ENCODE peak calls at places on chromosomes 13 and 19, in six cellular contexts. Q, J, F, N, A and C are unnamed samples.

GRCh38 chr13:42007844-42008243 is 40.6 kb upstream of the DGKH start:
- DNase-seq in J (peak; percentile 6), N (no peak), F (peak; percentile 79), A (no peak), Q (no peak), C (no peak)

GRCh38 chr19:48341006-48341405 is 15.7 kb downstream of the EMP3 start:
- DNase-seq in J (no peak), Q (no peak), N (no peak), F (peak; percentile 61), A (no peak), C (no peak)

GRCh38 chr19:29549105-29550070 is 23.6 kb downstream of the VSTM2B start:
- DNase-seq in N (no peak), Q (peak; percentile 33), J (no peak), F (no peak), A (peak; percentile 12), C (no peak)

GRCh38 chr13:97321101-97321500 is 99.0 kb downstream of the MBNL2 start:
- DNase-seq in J (no peak), N (no peak), A (no peak), Q (no peak), F (no peak), C (no peak)

GRCh38 chr13:102040812-102041211 is 361.0 kb downstream of the FGF14 start:
- DNase-seq in J (no peak), F (no peak), N (no peak), A (no peak), Q (no peak), C (no peak)

GRCh38 chr13:103510007-103510406 is 443.8 kb upstream of the SLC10A2 start:
- DNase-seq in N (no peak), F (no peak), J (no peak), Q (no peak), A (no peak), C (no peak)

GRCh38 chr19:17871878-17872250 is at the start of gene SLC5A5:
- DNase-seq in N (no peak), Q (peak; percentile 61), F (no peak), J (no peak), A (peak; percentile 54), C (no peak)

GRCh38 chr13:79481685-79482052 is 714 bp downstream of the NDFIP2 start:
- DNase-seq in J (no peak), F (no peak), A (no peak), Q (no peak), N (no peak), C (no peak)

GRCh38 chr13:113836917-113837553 is 26.8 kb downstream of the GAS6 start:
- DNase-seq in A (no peak), J (peak; percentile 95), F (peak; percentile 85), Q (no peak), N (no peak), C (no peak)

GRCh38 chr13:25249001-25249543 is 38.2 kb downstream of the MTMR6 start:
- DNase-seq in J (peak; percentile 34), Q (no peak), N (no peak), F (peak; percentile 43), A (no peak), C (peak; percentile 30)

GRCh38 chr19:35249146-35249847 is 495 bp downstream of the LSR start:
- DNase-seq in N (no peak), J (no peak), Q (no peak), A (peak; percentile 23), F (no peak), C (no peak)

GRCh38 chr19:42066075-42066754 is 3.8 kb downstream of the GRIK5 start:
- DNase-seq in N (no peak), A (peak; percentile 68), F (peak; percentile 19), Q (peak; percentile 54), J (peak; percentile 25), C (no peak)

GRCh38 chr13:98937911-98938381 is 39.9 kb downstream of the DOCK9 start:
- DNase-seq in Q (peak; percentile 76), F (peak; percentile 12), N (no peak), A (peak; percentile 91), J (no peak), C (no peak)

GRCh38 chr19:17281391-17282304 is at the start of gene ANKLE1:
- DNase-seq in J (no peak), F (no peak), Q (peak; percentile 79), N (no peak), A (peak; percentile 77), C (no peak)

GRCh38 chr13:58953638-58954037 is 1210.1 kb downstream of the DIAPH3 start:
- DNase-seq in F (no peak), A (no peak), J (no peak), N (no peak), Q (no peak), C (no peak)

GRCh38 chr19:2332341-2333026 is 4.0 kb downstream of the SPPL2B start:
- DNase-seq in A (no peak), Q (no peak), F (no peak), N (no peak), J (no peak), C (no peak)

GRCh38 chr13:59883885-59884284 is 279.8 kb downstream of the DIAPH3 start:
- DNase-seq in J (no peak), F (no peak), A (no peak), Q (no peak), N (no peak), C (no peak)

GRCh38 chr13:111033172-111034133 is 81.7 kb upstream of the ARHGEF7 start:
- DNase-seq in F (no peak), J (no peak), N (no peak), A (no peak), Q (no peak), C (no peak)

GRCh38 chr13:31885994-31886393 is 145.6 kb upstream of the FRY start:
- DNase-seq in A (no peak), N (no peak), J (peak; percentile 18), Q (no peak), F (peak; percentile 4), C (peak; percentile 30)

GRCh38 chr19:50003810-50004419 is 21.3 kb downstream of the VRK3 start:
- DNase-seq in Q (no peak), F (peak; percentile 97), J (peak; percentile 95), A (no peak), N (no peak), C (no peak)

GRCh38 chr19:32611161-32611560 is 30.2 kb downstream of the PDCD5 start:
- DNase-seq in J (no peak), A (no peak), F (no peak), N (no peak), Q (no peak), C (no peak)

GRCh38 chr13:62387642-62388041 is 972.0 kb upstream of the PCDH20 start:
- DNase-seq in J (peak; percentile 6), N (no peak), A (no peak), F (peak; percentile 36), Q (no peak), C (peak; percentile 19)

GRCh38 chr13:91078093-91078679 is 269.3 kb upstream of the MIR17HG start:
- DNase-seq in N (no peak), J (peak; percentile 26), A (no peak), F (no peak), Q (no peak), C (no peak)

GRCh38 chr13:47455581-47455980 is 545.5 kb downstream of the SUCLA2 start:
- DNase-seq in A (no peak), Q (no peak), F (no peak), N (no peak), J (no peak), C (no peak)

GRCh38 chr19:1538978-1539377 is 15.1 kb downstream of the PLK5 start:
- DNase-seq in J (no peak), A (no peak), F (no peak), N (no peak), Q (no peak), C (no peak)

GRCh38 chr13:26977541-26977940 is 194.1 kb downstream of the USP12 start:
- DNase-seq in F (peak; percentile 49), Q (no peak), A (no peak), N (no peak), J (peak; percentile 37), C (no peak)

GRCh38 chr19:39166571-39167391 is 30.0 kb upstream of the NCCRP1 start:
- DNase-seq in A (no peak), J (no peak), Q (no peak), N (no peak), F (no peak), C (peak; percentile 36)

GRCh38 chr13:31686660-31687430 is 52.5 kb upstream of the RXFP2 start:
- DNase-seq in A (no peak), N (no peak), J (no peak), F (no peak), Q (no peak), C (no peak)

GRCh38 chr13:80753951-80754350 is 413.0 kb upstream of the SPRY2 start:
- DNase-seq in F (no peak), A (no peak), Q (no peak), J (peak; percentile 32), N (no peak), C (no peak)

GRCh38 chr19:4641132-4641531 is 1.8 kb downstream of the TNFAIP8L1 start:
- DNase-seq in N (no peak), J (no peak), F (no peak), Q (no peak), A (no peak), C (peak; percentile 76)

GRCh38 chr13:99690426-99691189 is 189.3 kb downstream of the TM9SF2 start:
- DNase-seq in N (peak; percentile 47), J (no peak), Q (no peak), F (no peak), A (no peak), C (peak; percentile 27)

GRCh38 chr19:14102102-14102696 is 11.6 kb upstream of the SAMD1 start:
- DNase-seq in J (no peak), N (no peak), F (no peak), Q (no peak), A (no peak), C (no peak)
- H2AK5ac ChIP-seq in J (no peak overlapping the region), N (no peak overlapping the region), F (no peak overlapping the region), Q (no peak overlapping the region), A (no peak overlapping the region), C (no peak overlapping the region)

GRCh38 chr13:50894042-50894441 is 15.5 kb upstream of the RNASEH2B start:
- DNase-seq in J (no peak), F (no peak), N (no peak), Q (no peak), A (no peak), C (no peak)
- H2AFZ ChIP-seq in J (no peak overlapping the region), F (no peak overlapping the region), N (peak overlapping the region; percentile 83), Q (no peak overlapping the region), A (no peak overlapping the region), C (no peak overlapping the region)

GRCh38 chr19:45862564-45863334 is at the start of gene SYMPK:
- DNase-seq in A (peak; percentile 99), J (peak; percentile 99), Q (peak; percentile 97), N (peak; percentile 98), F (peak; percentile 97), C (peak; percentile 99)
- H2AK5ac ChIP-seq in A (no peak within 1 kb of the TSS), J (peak within 1 kb of the TSS; percentile 67), Q (peak within 1 kb of the TSS; percentile 4), N (peak within 1 kb of the TSS; percentile 90), F (peak within 1 kb of the TSS; percentile 90), C (peak within 1 kb of the TSS; percentile 40)

DNA sequence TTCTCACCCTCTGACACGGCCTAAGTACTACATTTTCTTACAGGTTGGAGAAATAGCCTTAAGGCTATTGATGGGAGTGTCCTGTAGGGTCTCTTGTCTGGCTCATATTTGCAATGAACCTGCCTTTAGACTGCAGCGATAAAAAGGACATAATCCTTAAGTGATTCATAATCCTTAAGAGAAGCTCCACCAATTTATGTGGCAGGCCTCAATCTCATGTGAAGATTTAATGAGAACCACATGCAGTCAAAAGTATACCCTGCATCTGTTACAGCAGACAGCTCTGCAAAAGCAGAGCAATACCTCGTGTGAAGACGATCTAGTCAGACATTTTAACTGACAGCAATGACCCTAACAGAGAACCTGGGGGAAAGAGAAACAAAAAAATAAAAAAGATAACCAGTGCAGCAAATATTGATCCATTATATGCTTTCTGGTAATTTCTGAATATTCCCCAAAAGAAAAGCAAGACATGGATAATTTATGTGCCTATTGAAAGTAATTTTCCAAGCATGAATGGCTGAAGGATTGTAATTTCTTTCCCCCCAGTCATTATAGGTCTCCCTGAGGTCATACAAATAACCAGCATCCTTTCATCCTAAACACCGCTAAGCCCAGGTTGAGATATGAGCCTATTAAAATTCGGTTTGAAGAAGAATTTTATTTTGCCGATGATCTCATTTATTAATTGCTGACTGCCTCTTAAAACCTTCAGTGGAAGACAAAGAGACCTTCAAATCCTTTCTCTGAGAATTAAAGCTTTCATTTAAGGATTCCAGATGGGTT is 321.8 kb upstream of the NBEA start:
- DNase-seq in N (no peak), Q (no peak), J (no peak), A (no peak), F (no peak), C (no peak)
- H2AFZ ChIP-seq in N (no peak overlapping the region), Q (no peak overlapping the region), J (no peak overlapping the region), A (no peak overlapping the region), F (no peak overlapping the region), C (no peak overlapping the region)